ENCODE peak calls at places on chromosomes 12 and 14, in eight cellular contexts. X is CD8-positive, alpha-beta memory T cell; H is sigmoid colon; Q is GM23338; M is transverse colon; Y is pancreas; Z is mesendoderm; G is HCT116. U is an unnamed sample.

GRCh38 chr12:68804654-68805591 is 3.1 kb upstream of the MDM2 start:
- DNase-seq in X (no peak), H (no peak), Q (peak; percentile 73), M (no peak), Y (peak; percentile 46), Z (peak; percentile 54), G (no peak), U (no peak)

GRCh38 chr14:91374897-91375747 is 42.5 kb downstream of the CCDC88C start:
- DNase-seq in X (no peak), H (no peak), Q (peak; percentile 74), M (no peak), Y (peak; percentile 68), Z (no peak), G (no peak), U (peak; percentile 62)

GRCh38 chr14:53011053-53011462 is 60.2 kb upstream of the FERMT2 start:
- DNase-seq in X (no peak), H (peak; percentile 93), Q (peak; percentile 79), M (peak; percentile 46), Y (peak; percentile 25), Z (peak; percentile 97), G (peak; percentile 21), U (no peak)

GRCh38 chr12:22360772-22361171 is 26.3 kb upstream of the ST8SIA1 start:
- DNase-seq in X (no peak), H (no peak), Q (no peak), M (no peak), Y (no peak), Z (no peak), G (no peak), U (no peak)

GRCh38 chr14:71155743-71156142 is 248.5 kb downstream of the PCNX1 start:
- DNase-seq in X (no peak), H (peak; percentile 24), Q (no peak), M (no peak), Y (no peak), Z (no peak), G (no peak), U (no peak)

GRCh38 chr12:112349440-112349839 is 32.8 kb downstream of the HECTD4 start:
- DNase-seq in X (no peak), H (no peak), Q (no peak), M (no peak), Y (no peak), Z (no peak), G (no peak), U (no peak)

GRCh38 chr12:47748507-47748828 is 10.2 kb downstream of the RAPGEF3 start:
- DNase-seq in X (no peak), H (no peak), Q (no peak), M (no peak), Y (no peak), Z (no peak), G (no peak), U (no peak)

GRCh38 chr14:70640938-70641547 is 673 bp upstream of the TTC9 start:
- DNase-seq in X (peak; percentile 28), H (peak; percentile 72), Q (peak; percentile 52), M (peak; percentile 61), Y (peak; percentile 35), Z (peak; percentile 68), G (no peak), U (peak; percentile 62)

GRCh38 chr12:124518051-124518932 is 49.1 kb downstream of the NCOR2 start:
- DNase-seq in X (no peak), H (peak; percentile 100), Q (no peak), M (peak; percentile 97), Y (peak; percentile 99), Z (peak; percentile 63), G (peak; percentile 56), U (no peak)

GRCh38 chr12:93621986-93622385 is 49.5 kb downstream of the SOCS2 start:
- DNase-seq in X (no peak), H (no peak), Q (no peak), M (no peak), Y (no peak), Z (no peak), G (no peak), U (no peak)

GRCh38 chr14:28867571-28867970 is 101.0 kb downstream of the FOXG1 start:
- DNase-seq in X (no peak), H (no peak), Q (no peak), M (no peak), Y (no peak), Z (no peak), G (no peak), U (no peak)

GRCh38 chr12:48979602-48980388 is 1.7 kb downstream of the WNT1 start:
- DNase-seq in X (peak; percentile 62), H (no peak), Q (peak; percentile 52), M (peak; percentile 50), Y (no peak), Z (no peak), G (no peak), U (peak; percentile 44)

GRCh38 chr12:122150127-122150681 is 23.8 kb downstream of the IL31 start:
- DNase-seq in X (no peak), H (no peak), Q (no peak), M (no peak), Y (no peak), Z (no peak), G (no peak), U (no peak)

GRCh38 chr14:51676549-51676948 is 24.8 kb downstream of the FRMD6 start:
- DNase-seq in X (no peak), H (no peak), Q (no peak), M (no peak), Y (no peak), Z (no peak), G (no peak), U (no peak)

GRCh38 chr14:34199585-34199984 is 248.7 kb upstream of the EGLN3 start:
- DNase-seq in X (no peak), H (no peak), Q (no peak), M (no peak), Y (no peak), Z (peak; percentile 11), G (no peak), U (no peak)

GRCh38 chr12:5965950-5966383 is 20.9 kb upstream of the ANO2 start:
- DNase-seq in X (no peak), H (no peak), Q (peak; percentile 85), M (peak; percentile 40), Y (peak; percentile 54), Z (peak; percentile 69), G (peak; percentile 28), U (peak; percentile 24)

GRCh38 chr12:101204598-101205304 is 5.3 kb downstream of the SLC5A8 start:
- DNase-seq in X (no peak), H (no peak), Q (peak; percentile 78), M (no peak), Y (no peak), Z (peak; percentile 40), G (no peak), U (no peak)

GRCh38 chr12:109795023-109795422 is 38.2 kb downstream of the TRPV4 start:
- DNase-seq in X (no peak), H (no peak), Q (no peak), M (no peak), Y (no peak), Z (no peak), G (no peak), U (no peak)

GRCh38 chr14:74921987-74922751 is 891 bp downstream of the RPS6KL1 start:
- DNase-seq in X (no peak), H (peak; percentile 53), Q (no peak), M (no peak), Y (peak; percentile 8), Z (no peak), G (no peak), U (no peak)

GRCh38 chr12:127987199-127987901 is 279.6 kb upstream of the TMEM132C start:
- DNase-seq in X (no peak), H (no peak), Q (no peak), M (no peak), Y (no peak), Z (no peak), G (no peak), U (no peak)

GRCh38 chr12:121781751-121782615 is 11.5 kb downstream of the RHOF start:
- DNase-seq in X (peak; percentile 52), H (no peak), Q (no peak), M (no peak), Y (no peak), Z (no peak), G (no peak), U (no peak)

GRCh38 chr14:101489092-101489760 is 72.1 kb upstream of the DIO3 start:
- DNase-seq in X (no peak), H (no peak), Q (no peak), M (no peak), Y (no peak), Z (no peak), G (no peak), U (no peak)

GRCh38 chr14:89411976-89412375 is 5.1 kb downstream of the FOXN3 start:
- DNase-seq in X (no peak), H (no peak), Q (no peak), M (no peak), Y (no peak), Z (no peak), G (no peak), U (no peak)
- H3K36me3 ChIP-seq in X (peaks cover 7% of the 10 kb centered on the region), H (no peaks in the 10 kb centered on the region), Q (peaks cover 26% of the 10 kb centered on the region), M (no peaks in the 10 kb centered on the region), Y (no peaks in the 10 kb centered on the region), Z (peaks cover 3% of the 10 kb centered on the region), G (peaks cover 6% of the 10 kb centered on the region), U (peaks cover 26% of the 10 kb centered on the region)

DNA sequence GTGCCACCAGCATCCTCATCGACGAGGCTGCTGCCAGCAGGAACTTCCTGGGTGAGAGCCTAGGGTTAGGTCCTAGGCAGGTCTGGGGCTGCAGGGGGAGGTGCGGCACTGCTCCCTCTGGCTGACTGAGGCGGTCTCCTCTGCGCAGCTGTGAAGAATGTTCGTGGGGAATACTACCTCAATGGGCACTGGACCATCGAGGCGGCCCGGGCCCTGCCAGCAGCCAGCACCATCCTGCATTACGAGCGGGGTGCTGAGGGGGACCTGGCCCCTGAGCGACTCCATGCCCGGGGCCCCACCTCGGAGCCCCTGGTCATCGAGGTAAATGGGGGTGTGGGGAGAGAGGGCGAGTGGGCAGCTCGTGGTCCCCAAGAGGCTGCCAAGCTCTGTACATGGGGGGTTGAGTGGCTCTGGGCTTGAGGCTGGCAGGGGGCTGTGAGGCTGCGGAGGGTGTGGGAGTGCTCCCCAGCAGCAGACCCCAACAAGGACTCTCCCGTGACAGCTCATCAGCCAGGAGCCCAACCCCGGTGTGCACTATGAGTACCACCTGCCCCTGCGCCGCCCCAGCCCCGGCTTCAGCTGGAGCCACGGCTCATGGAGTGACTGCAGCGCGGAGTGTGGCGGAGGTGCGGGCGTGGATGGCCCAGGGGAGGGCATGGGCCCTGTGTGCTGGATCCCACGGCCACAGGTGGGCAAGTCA is 14.4 kb downstream of the PAPLN start:
- DNase-seq in X (no peak), H (no peak), Q (no peak), M (no peak), Y (no peak), Z (no peak), G (no peak), U (no peak)
- H3K27ac ChIP-seq in X (no peak overlapping the region), H (no peak overlapping the region), Q (no peak overlapping the region), M (no peak overlapping the region), Y (no peak overlapping the region), Z (no peak overlapping the region), G (no peak overlapping the region), U (no peak overlapping the region)

GRCh38 chr12:56565510-56566101 is 44.0 kb downstream of the RBMS2 start:
- DNase-seq in X (no peak), H (peak; percentile 94), Q (peak; percentile 63), M (peak; percentile 76), Y (peak; percentile 12), Z (peak; percentile 59), G (no peak), U (no peak)
- H3K4me3 ChIP-seq in X (no peak overlapping the region), H (peak overlapping the region; percentile 12), Q (no peak overlapping the region), M (no peak overlapping the region), Y (no peak overlapping the region), Z (no peak overlapping the region), G (no peak overlapping the region), U (peak overlapping the region; percentile 38)

DNA sequence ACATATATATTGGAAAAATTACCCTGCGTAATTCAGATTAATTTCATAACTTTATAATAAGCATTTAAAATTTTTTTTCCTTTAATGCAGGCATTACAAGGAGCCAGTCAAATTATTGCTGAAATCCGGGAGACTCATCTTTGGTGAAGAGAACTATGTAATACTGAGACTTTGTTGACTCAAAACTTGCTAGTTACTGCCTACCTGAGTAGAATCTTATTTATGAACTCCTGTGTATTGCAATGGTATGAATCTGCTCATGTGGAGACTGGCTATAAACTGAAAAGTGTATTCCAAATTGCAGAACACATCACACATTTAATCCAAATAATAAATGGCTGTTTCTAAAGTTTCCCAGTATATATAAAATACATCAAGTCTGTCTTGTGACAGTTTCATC is 12.4 kb downstream of the YARS2 start:
- DNase-seq in X (no peak), H (no peak), Q (no peak), M (no peak), Y (no peak), Z (no peak), G (no peak), U (no peak)
- H3K36me3 ChIP-seq in X (peaks cover 11% of the 10 kb centered on the region), H (no peaks in the 10 kb centered on the region), Q (peaks cover 34% of the 10 kb centered on the region), M (no peaks in the 10 kb centered on the region), Y (peaks cover 5% of the 10 kb centered on the region), Z (peaks cover 4% of the 10 kb centered on the region), G (peaks cover 49% of the 10 kb centered on the region), U (peaks cover 17% of the 10 kb centered on the region)

U was measured in naive thymus-derived CD4-positive, alpha-beta T cell.